ENCODE peak calls at places on chromosomes 5 and 9, in eight cellular contexts. A, H, L, T, C, N, J and U are unnamed samples.

GRCh38 chr5:125058185-125058826 is 311.9 kb upstream of the ZNF608 start:
- DNase-seq in L (peak; percentile 60), H (peak; percentile 70), T (no peak), C (no peak), J (no peak), N (no peak), A (no peak), U (no peak)

GRCh38 chr9:129094387-129095169 is 13.7 kb downstream of the DOLPP1 start:
- DNase-seq in A (no peak), H (no peak), N (no peak), L (no peak), C (no peak), T (no peak), J (no peak), U (no peak)

GRCh38 chr5:73793911-73794310 is 167.9 kb downstream of the ARHGEF28 start:
- DNase-seq in L (no peak), C (no peak), A (no peak), N (no peak), H (no peak), T (no peak), J (no peak), U (no peak)

GRCh38 chr9:127177221-127177620 is 54.8 kb upstream of the ANGPTL2 start:
- DNase-seq in T (no peak), A (peak; percentile 35), H (no peak), N (peak; percentile 24), J (peak; percentile 35), C (no peak), L (no peak), U (no peak)

GRCh38 chr5:139131881-139132480 is 66.2 kb downstream of the SIL1 start:
- DNase-seq in T (no peak), C (no peak), L (no peak), A (no peak), J (no peak), H (no peak), N (no peak), U (no peak)

GRCh38 chr9:128723352-128723865 is 518 bp downstream of the ZDHHC12 start:
- DNase-seq in C (no peak), N (no peak), J (no peak), L (no peak), T (no peak), H (no peak), A (no peak), U (no peak)

GRCh38 chr9:35518981-35519679 is 29.2 kb downstream of the RUSC2 start:
- DNase-seq in J (peak; percentile 71), C (no peak), N (no peak), L (no peak), H (peak; percentile 52), T (no peak), A (no peak), U (no peak)

GRCh38 chr5:147819371-147819770 is 12.1 kb downstream of the SPINK1 start:
- DNase-seq in C (no peak), T (no peak), H (no peak), L (no peak), N (no peak), A (no peak), J (no peak), U (no peak)

GRCh38 chr9:78958887-78959286 is 612.9 kb upstream of the TLE4 start:
- DNase-seq in N (no peak), A (no peak), H (no peak), L (no peak), T (no peak), C (no peak), J (no peak), U (no peak)

GRCh38 chr9:69083321-69083720 is 47.8 kb downstream of the FXN start:
- DNase-seq in H (no peak), N (no peak), L (no peak), J (no peak), C (no peak), A (no peak), T (no peak), U (no peak)

GRCh38 chr5:41043109-41043747 is 27.9 kb downstream of the MROH2B start:
- DNase-seq in C (no peak), A (no peak), N (no peak), T (no peak), L (no peak), H (no peak), J (no peak), U (no peak)